ENCODE peak calls at places on chromosomes 7 and 10, in nine cellular contexts. One of them, this sample, is unnamed.
A peak's percentile ranks its signal among the peaks of the same experiment; 100 is the strongest.

GRCh38 chr10:1467450-1467849 is 269.9 kb downstream of the ADARB2 start:
- DNase-seq in fibroblast of lung: no peak
- DNase-seq in kidney: no peak
- DNase-seq in activated effector memory CD4-positive, alpha-beta T cell treated with anti-CD3 and anti-CD28 coated beads, Interleukin-2, amount 50 U/mL, for 16 hours: no peak
- DNase-seq in heart left ventricle: no peak
- DNase-seq in HuH-7.5: no peak
- DNase-seq in AG08396: no peak
- DNase-seq in A172: no peak
- DNase-seq in activated CD4-positive, alpha-beta T cell treated with anti-CD3 and anti-CD28 coated beads, Interleukin-2, amount 10 ng/mL, durations not matched to agents 7 days and 5 days: no peak
- DNase-seq in this sample: no peak

GRCh38 chr10:97427571-97428179 is 1.7 kb downstream of the PGAM1 start:
- DNase-seq in fibroblast of lung: peak; percentile 65
- DNase-seq in kidney: no peak
- DNase-seq in activated effector memory CD4-positive, alpha-beta T cell treated with anti-CD3 and anti-CD28 coated beads, Interleukin-2, amount 50 U/mL, for 16 hours: peak; percentile 74
- DNase-seq in heart left ventricle: no peak
- DNase-seq in HuH-7.5: no peak
- DNase-seq in AG08396: no peak
- DNase-seq in A172: peak; percentile 48
- DNase-seq in activated CD4-positive, alpha-beta T cell treated with anti-CD3 and anti-CD28 coated beads, Interleukin-2, amount 10 ng/mL, durations not matched to agents 7 days and 5 days: peak; percentile 26
- DNase-seq in this sample: no peak

GRCh38 chr10:92897916-92898315 is 49.6 kb downstream of the EXOC6 start:
- DNase-seq in fibroblast of lung: no peak
- DNase-seq in kidney: no peak
- DNase-seq in activated effector memory CD4-positive, alpha-beta T cell treated with anti-CD3 and anti-CD28 coated beads, Interleukin-2, amount 50 U/mL, for 16 hours: no peak
- DNase-seq in heart left ventricle: no peak
- DNase-seq in HuH-7.5: no peak
- DNase-seq in AG08396: no peak
- DNase-seq in A172: no peak
- DNase-seq in activated CD4-positive, alpha-beta T cell treated with anti-CD3 and anti-CD28 coated beads, Interleukin-2, amount 10 ng/mL, durations not matched to agents 7 days and 5 days: no peak
- DNase-seq in this sample: no peak

GRCh38 chr10:91137822-91138221 is 82.6 kb upstream of the PCGF5 start:
- DNase-seq in fibroblast of lung: no peak
- DNase-seq in kidney: no peak
- DNase-seq in activated effector memory CD4-positive, alpha-beta T cell treated with anti-CD3 and anti-CD28 coated beads, Interleukin-2, amount 50 U/mL, for 16 hours: no peak
- DNase-seq in heart left ventricle: no peak
- DNase-seq in HuH-7.5: no peak
- DNase-seq in AG08396: no peak
- DNase-seq in A172: no peak
- DNase-seq in activated CD4-positive, alpha-beta T cell treated with anti-CD3 and anti-CD28 coated beads, Interleukin-2, amount 10 ng/mL, durations not matched to agents 7 days and 5 days: no peak
- DNase-seq in this sample: no peak

GRCh38 chr7:132080967-132081668 is 495.2 kb downstream of the PLXNA4 start:
- DNase-seq in fibroblast of lung: peak; percentile 92
- DNase-seq in kidney: no peak
- DNase-seq in activated effector memory CD4-positive, alpha-beta T cell treated with anti-CD3 and anti-CD28 coated beads, Interleukin-2, amount 50 U/mL, for 16 hours: no peak
- DNase-seq in heart left ventricle: no peak
- DNase-seq in HuH-7.5: no peak
- DNase-seq in AG08396: peak; percentile 49
- DNase-seq in A172: no peak
- DNase-seq in activated CD4-positive, alpha-beta T cell treated with anti-CD3 and anti-CD28 coated beads, Interleukin-2, amount 10 ng/mL, durations not matched to agents 7 days and 5 days: no peak
- DNase-seq in this sample: no peak

GRCh38 chr7:83161186-83161585 is 1.5 kb downstream of the PCLO start:
- DNase-seq in fibroblast of lung: peak; percentile 7
- DNase-seq in kidney: no peak
- DNase-seq in activated effector memory CD4-positive, alpha-beta T cell treated with anti-CD3 and anti-CD28 coated beads, Interleukin-2, amount 50 U/mL, for 16 hours: no peak
- DNase-seq in heart left ventricle: no peak
- DNase-seq in HuH-7.5: no peak
- DNase-seq in AG08396: no peak
- DNase-seq in A172: no peak
- DNase-seq in activated CD4-positive, alpha-beta T cell treated with anti-CD3 and anti-CD28 coated beads, Interleukin-2, amount 10 ng/mL, durations not matched to agents 7 days and 5 days: no peak
- DNase-seq in this sample: no peak

GRCh38 chr7:106659963-106660861 is 746 bp downstream of the CCDC71L start:
- DNase-seq in fibroblast of lung: peak; percentile 72
- DNase-seq in kidney: peak; percentile 92
- DNase-seq in activated effector memory CD4-positive, alpha-beta T cell treated with anti-CD3 and anti-CD28 coated beads, Interleukin-2, amount 50 U/mL, for 16 hours: peak; percentile 92
- DNase-seq in heart left ventricle: peak; percentile 73
- DNase-seq in HuH-7.5: peak; percentile 89
- DNase-seq in AG08396: peak; percentile 86
- DNase-seq in A172: peak; percentile 58
- DNase-seq in activated CD4-positive, alpha-beta T cell treated with anti-CD3 and anti-CD28 coated beads, Interleukin-2, amount 10 ng/mL, durations not matched to agents 7 days and 5 days: peak; percentile 78
- DNase-seq in this sample: peak; percentile 68

GRCh38 chr7:95919574-95919973 is 147.2 kb downstream of the DYNC1I1 start:
- DNase-seq in fibroblast of lung: no peak
- DNase-seq in kidney: no peak
- DNase-seq in activated effector memory CD4-positive, alpha-beta T cell treated with anti-CD3 and anti-CD28 coated beads, Interleukin-2, amount 50 U/mL, for 16 hours: no peak
- DNase-seq in heart left ventricle: no peak
- DNase-seq in HuH-7.5: no peak
- DNase-seq in AG08396: no peak
- DNase-seq in A172: no peak
- DNase-seq in activated CD4-positive, alpha-beta T cell treated with anti-CD3 and anti-CD28 coated beads, Interleukin-2, amount 10 ng/mL, durations not matched to agents 7 days and 5 days: no peak
- DNase-seq in this sample: no peak

GRCh38 chr7:34760271-34760670 is 102.3 kb downstream of the NPSR1 start:
- DNase-seq in fibroblast of lung: no peak
- DNase-seq in kidney: no peak
- DNase-seq in activated effector memory CD4-positive, alpha-beta T cell treated with anti-CD3 and anti-CD28 coated beads, Interleukin-2, amount 50 U/mL, for 16 hours: no peak
- DNase-seq in heart left ventricle: no peak
- DNase-seq in HuH-7.5: no peak
- DNase-seq in AG08396: no peak
- DNase-seq in A172: no peak
- DNase-seq in activated CD4-positive, alpha-beta T cell treated with anti-CD3 and anti-CD28 coated beads, Interleukin-2, amount 10 ng/mL, durations not matched to agents 7 days and 5 days: no peak
- DNase-seq in this sample: no peak

GRCh38 chr10:80144302-80145131 is 12.0 kb downstream of the PLAC9 start:
- DNase-seq in fibroblast of lung: no peak
- DNase-seq in kidney: peak; percentile 86
- DNase-seq in activated effector memory CD4-positive, alpha-beta T cell treated with anti-CD3 and anti-CD28 coated beads, Interleukin-2, amount 50 U/mL, for 16 hours: peak; percentile 69
- DNase-seq in heart left ventricle: peak; percentile 22
- DNase-seq in HuH-7.5: peak; percentile 19
- DNase-seq in AG08396: no peak
- DNase-seq in A172: peak; percentile 11
- DNase-seq in activated CD4-positive, alpha-beta T cell treated with anti-CD3 and anti-CD28 coated beads, Interleukin-2, amount 10 ng/mL, durations not matched to agents 7 days and 5 days: peak; percentile 42
- DNase-seq in this sample: no peak

GRCh38 chr7:66321283-66321682 is 116.1 kb downstream of the TPST1 start:
- DNase-seq in fibroblast of lung: no peak
- DNase-seq in kidney: no peak
- DNase-seq in activated effector memory CD4-positive, alpha-beta T cell treated with anti-CD3 and anti-CD28 coated beads, Interleukin-2, amount 50 U/mL, for 16 hours: no peak
- DNase-seq in heart left ventricle: no peak
- DNase-seq in HuH-7.5: no peak
- DNase-seq in AG08396: no peak
- DNase-seq in A172: no peak
- DNase-seq in activated CD4-positive, alpha-beta T cell treated with anti-CD3 and anti-CD28 coated beads, Interleukin-2, amount 10 ng/mL, durations not matched to agents 7 days and 5 days: no peak
- DNase-seq in this sample: no peak

GRCh38 chr10:67943917-67944316 is 59.5 kb downstream of the SIRT1 start:
- DNase-seq in fibroblast of lung: no peak
- DNase-seq in kidney: no peak
- DNase-seq in activated effector memory CD4-positive, alpha-beta T cell treated with anti-CD3 and anti-CD28 coated beads, Interleukin-2, amount 50 U/mL, for 16 hours: no peak
- DNase-seq in heart left ventricle: no peak
- DNase-seq in HuH-7.5: no peak
- DNase-seq in AG08396: no peak
- DNase-seq in A172: no peak
- DNase-seq in activated CD4-positive, alpha-beta T cell treated with anti-CD3 and anti-CD28 coated beads, Interleukin-2, amount 10 ng/mL, durations not matched to agents 7 days and 5 days: no peak
- DNase-seq in this sample: no peak

GRCh38 chr7:154735766-154736165 is 267.2 kb downstream of the PAXIP1 start:
- DNase-seq in fibroblast of lung: no peak
- DNase-seq in kidney: no peak
- DNase-seq in activated effector memory CD4-positive, alpha-beta T cell treated with anti-CD3 and anti-CD28 coated beads, Interleukin-2, amount 50 U/mL, for 16 hours: no peak
- DNase-seq in heart left ventricle: no peak
- DNase-seq in HuH-7.5: no peak
- DNase-seq in AG08396: no peak
- DNase-seq in A172: no peak
- DNase-seq in activated CD4-positive, alpha-beta T cell treated with anti-CD3 and anti-CD28 coated beads, Interleukin-2, amount 10 ng/mL, durations not matched to agents 7 days and 5 days: no peak
- DNase-seq in this sample: no peak

GRCh38 chr7:22668971-22669401 is 58.0 kb upstream of the IL6 start:
- DNase-seq in fibroblast of lung: no peak
- DNase-seq in kidney: no peak
- DNase-seq in activated effector memory CD4-positive, alpha-beta T cell treated with anti-CD3 and anti-CD28 coated beads, Interleukin-2, amount 50 U/mL, for 16 hours: no peak
- DNase-seq in heart left ventricle: no peak
- DNase-seq in HuH-7.5: no peak
- DNase-seq in AG08396: no peak
- DNase-seq in A172: no peak
- DNase-seq in activated CD4-positive, alpha-beta T cell treated with anti-CD3 and anti-CD28 coated beads, Interleukin-2, amount 10 ng/mL, durations not matched to agents 7 days and 5 days: no peak
- DNase-seq in this sample: no peak

GRCh38 chr7:122302826-122303521 is 1.6 kb downstream of the FEZF1 start:
- DNase-seq in fibroblast of lung: no peak
- DNase-seq in kidney: no peak
- DNase-seq in activated effector memory CD4-positive, alpha-beta T cell treated with anti-CD3 and anti-CD28 coated beads, Interleukin-2, amount 50 U/mL, for 16 hours: no peak
- DNase-seq in heart left ventricle: no peak
- DNase-seq in HuH-7.5: no peak
- DNase-seq in AG08396: no peak
- DNase-seq in A172: no peak
- DNase-seq in activated CD4-positive, alpha-beta T cell treated with anti-CD3 and anti-CD28 coated beads, Interleukin-2, amount 10 ng/mL, durations not matched to agents 7 days and 5 days: no peak
- DNase-seq in this sample: no peak

GRCh38 chr7:134571746-134572461 is 23.0 kb downstream of the AKR1B15 start:
- DNase-seq in fibroblast of lung: no peak
- DNase-seq in kidney: no peak
- DNase-seq in activated effector memory CD4-positive, alpha-beta T cell treated with anti-CD3 and anti-CD28 coated beads, Interleukin-2, amount 50 U/mL, for 16 hours: no peak
- DNase-seq in heart left ventricle: no peak
- DNase-seq in HuH-7.5: no peak
- DNase-seq in AG08396: no peak
- DNase-seq in A172: no peak
- DNase-seq in activated CD4-positive, alpha-beta T cell treated with anti-CD3 and anti-CD28 coated beads, Interleukin-2, amount 10 ng/mL, durations not matched to agents 7 days and 5 days: no peak
- DNase-seq in this sample: no peak

GRCh38 chr10:13158401-13158800 is 3.0 kb upstream of the MCM10 start:
- DNase-seq in fibroblast of lung: no peak
- DNase-seq in kidney: peak; percentile 73
- DNase-seq in activated effector memory CD4-positive, alpha-beta T cell treated with anti-CD3 and anti-CD28 coated beads, Interleukin-2, amount 50 U/mL, for 16 hours: peak; percentile 66
- DNase-seq in heart left ventricle: no peak
- DNase-seq in HuH-7.5: peak; percentile 22
- DNase-seq in AG08396: no peak
- DNase-seq in A172: no peak
- DNase-seq in activated CD4-positive, alpha-beta T cell treated with anti-CD3 and anti-CD28 coated beads, Interleukin-2, amount 10 ng/mL, durations not matched to agents 7 days and 5 days: peak; percentile 30
- DNase-seq in this sample: no peak

GRCh38 chr7:19508124-19508523 is 200.7 kb downstream of the POLR1F start:
- DNase-seq in fibroblast of lung: peak; percentile 26
- DNase-seq in kidney: no peak
- DNase-seq in activated effector memory CD4-positive, alpha-beta T cell treated with anti-CD3 and anti-CD28 coated beads, Interleukin-2, amount 50 U/mL, for 16 hours: no peak
- DNase-seq in heart left ventricle: no peak
- DNase-seq in HuH-7.5: no peak
- DNase-seq in AG08396: no peak
- DNase-seq in A172: no peak
- DNase-seq in activated CD4-positive, alpha-beta T cell treated with anti-CD3 and anti-CD28 coated beads, Interleukin-2, amount 10 ng/mL, durations not matched to agents 7 days and 5 days: no peak
- DNase-seq in this sample: no peak

GRCh38 chr7:117372073-117372472 is 49.2 kb upstream of the WNT2 start:
- DNase-seq in fibroblast of lung: no peak
- DNase-seq in kidney: no peak
- DNase-seq in activated effector memory CD4-positive, alpha-beta T cell treated with anti-CD3 and anti-CD28 coated beads, Interleukin-2, amount 50 U/mL, for 16 hours: no peak
- DNase-seq in heart left ventricle: no peak
- DNase-seq in HuH-7.5: no peak
- DNase-seq in AG08396: no peak
- DNase-seq in A172: no peak
- DNase-seq in activated CD4-positive, alpha-beta T cell treated with anti-CD3 and anti-CD28 coated beads, Interleukin-2, amount 10 ng/mL, durations not matched to agents 7 days and 5 days: no peak
- DNase-seq in this sample: no peak

GRCh38 chr10:29411666-29412335 is 122.9 kb downstream of the LYZL1 start:
- DNase-seq in fibroblast of lung: no peak
- DNase-seq in kidney: no peak
- DNase-seq in activated effector memory CD4-positive, alpha-beta T cell treated with anti-CD3 and anti-CD28 coated beads, Interleukin-2, amount 50 U/mL, for 16 hours: no peak
- DNase-seq in heart left ventricle: no peak
- DNase-seq in HuH-7.5: no peak
- DNase-seq in AG08396: no peak
- DNase-seq in A172: no peak
- DNase-seq in activated CD4-positive, alpha-beta T cell treated with anti-CD3 and anti-CD28 coated beads, Interleukin-2, amount 10 ng/mL, durations not matched to agents 7 days and 5 days: no peak
- DNase-seq in this sample: no peak

GRCh38 chr7:74032191-74032490 is 4.2 kb downstream of the ELN start:
- DNase-seq in fibroblast of lung: peak; percentile 90
- DNase-seq in kidney: peak; percentile 74
- DNase-seq in activated effector memory CD4-positive, alpha-beta T cell treated with anti-CD3 and anti-CD28 coated beads, Interleukin-2, amount 50 U/mL, for 16 hours: no peak
- DNase-seq in heart left ventricle: peak; percentile 46
- DNase-seq in HuH-7.5: no peak
- DNase-seq in AG08396: peak; percentile 85
- DNase-seq in A172: peak; percentile 67
- DNase-seq in activated CD4-positive, alpha-beta T cell treated with anti-CD3 and anti-CD28 coated beads, Interleukin-2, amount 10 ng/mL, durations not matched to agents 7 days and 5 days: no peak
- DNase-seq in this sample: no peak

GRCh38 chr10:71998840-71999194 is 34.6 kb downstream of the CHST3 start:
- DNase-seq in fibroblast of lung: peak; percentile 82
- DNase-seq in kidney: peak; percentile 86
- DNase-seq in activated effector memory CD4-positive, alpha-beta T cell treated with anti-CD3 and anti-CD28 coated beads, Interleukin-2, amount 50 U/mL, for 16 hours: no peak
- DNase-seq in heart left ventricle: peak; percentile 46
- DNase-seq in HuH-7.5: no peak
- DNase-seq in AG08396: peak; percentile 85
- DNase-seq in A172: peak; percentile 88
- DNase-seq in activated CD4-positive, alpha-beta T cell treated with anti-CD3 and anti-CD28 coated beads, Interleukin-2, amount 10 ng/mL, durations not matched to agents 7 days and 5 days: no peak
- DNase-seq in this sample: peak; percentile 53

GRCh38 chr7:150994141-150994837 is 3.5 kb downstream of the NOS3 start:
- DNase-seq in fibroblast of lung: no peak
- DNase-seq in kidney: peak; percentile 83
- DNase-seq in activated effector memory CD4-positive, alpha-beta T cell treated with anti-CD3 and anti-CD28 coated beads, Interleukin-2, amount 50 U/mL, for 16 hours: no peak
- DNase-seq in heart left ventricle: peak; percentile 80
- DNase-seq in HuH-7.5: no peak
- DNase-seq in AG08396: no peak
- DNase-seq in A172: no peak
- DNase-seq in activated CD4-positive, alpha-beta T cell treated with anti-CD3 and anti-CD28 coated beads, Interleukin-2, amount 10 ng/mL, durations not matched to agents 7 days and 5 days: peak; percentile 51
- DNase-seq in this sample: no peak

GRCh38 chr10:68597407-68597806 is 37.3 kb downstream of the TET1 start:
- DNase-seq in fibroblast of lung: no peak
- DNase-seq in kidney: no peak
- DNase-seq in activated effector memory CD4-positive, alpha-beta T cell treated with anti-CD3 and anti-CD28 coated beads, Interleukin-2, amount 50 U/mL, for 16 hours: no peak
- DNase-seq in heart left ventricle: no peak
- DNase-seq in HuH-7.5: no peak
- DNase-seq in AG08396: no peak
- DNase-seq in A172: no peak
- DNase-seq in activated CD4-positive, alpha-beta T cell treated with anti-CD3 and anti-CD28 coated beads, Interleukin-2, amount 10 ng/mL, durations not matched to agents 7 days and 5 days: no peak
- DNase-seq in this sample: no peak

GRCh38 chr10:56547163-56547562 is 186.1 kb upstream of the ZWINT start:
- DNase-seq in fibroblast of lung: no peak
- DNase-seq in kidney: no peak
- DNase-seq in activated effector memory CD4-positive, alpha-beta T cell treated with anti-CD3 and anti-CD28 coated beads, Interleukin-2, amount 50 U/mL, for 16 hours: no peak
- DNase-seq in heart left ventricle: no peak
- DNase-seq in HuH-7.5: no peak
- DNase-seq in AG08396: no peak
- DNase-seq in A172: no peak
- DNase-seq in activated CD4-positive, alpha-beta T cell treated with anti-CD3 and anti-CD28 coated beads, Interleukin-2, amount 10 ng/mL, durations not matched to agents 7 days and 5 days: no peak
- DNase-seq in this sample: no peak

GRCh38 chr7:124765401-124766352 is at the start of gene GPR37:
- DNase-seq in fibroblast of lung: peak; percentile 58
- DNase-seq in kidney: peak; percentile 87
- DNase-seq in activated effector memory CD4-positive, alpha-beta T cell treated with anti-CD3 and anti-CD28 coated beads, Interleukin-2, amount 50 U/mL, for 16 hours: peak; percentile 66
- DNase-seq in heart left ventricle: peak; percentile 25
- DNase-seq in HuH-7.5: peak; percentile 84
- DNase-seq in AG08396: peak; percentile 89
- DNase-seq in A172: peak; percentile 51
- DNase-seq in activated CD4-positive, alpha-beta T cell treated with anti-CD3 and anti-CD28 coated beads, Interleukin-2, amount 10 ng/mL, durations not matched to agents 7 days and 5 days: peak; percentile 27
- DNase-seq in this sample: peak; percentile 51

GRCh38 chr7:157122800-157123495 is 15.8 kb upstream of the UBE3C start:
- DNase-seq in fibroblast of lung: no peak
- DNase-seq in kidney: no peak
- DNase-seq in activated effector memory CD4-positive, alpha-beta T cell treated with anti-CD3 and anti-CD28 coated beads, Interleukin-2, amount 50 U/mL, for 16 hours: peak; percentile 21
- DNase-seq in heart left ventricle: no peak
- DNase-seq in HuH-7.5: no peak
- DNase-seq in AG08396: no peak
- DNase-seq in A172: no peak
- DNase-seq in activated CD4-positive, alpha-beta T cell treated with anti-CD3 and anti-CD28 coated beads, Interleukin-2, amount 10 ng/mL, durations not matched to agents 7 days and 5 days: no peak
- DNase-seq in this sample: no peak

GRCh38 chr7:157844141-157844540 is 507.3 kb downstream of the DNAJB6 start:
- DNase-seq in fibroblast of lung: no peak
- DNase-seq in kidney: no peak
- DNase-seq in activated effector memory CD4-positive, alpha-beta T cell treated with anti-CD3 and anti-CD28 coated beads, Interleukin-2, amount 50 U/mL, for 16 hours: no peak
- DNase-seq in heart left ventricle: no peak
- DNase-seq in HuH-7.5: no peak
- DNase-seq in AG08396: no peak
- DNase-seq in A172: no peak
- DNase-seq in activated CD4-positive, alpha-beta T cell treated with anti-CD3 and anti-CD28 coated beads, Interleukin-2, amount 10 ng/mL, durations not matched to agents 7 days and 5 days: no peak
- DNase-seq in this sample: no peak

GRCh38 chr7:152537639-152538038 is 101.8 kb upstream of the KMT2C start:
- DNase-seq in fibroblast of lung: no peak
- DNase-seq in kidney: no peak
- DNase-seq in activated effector memory CD4-positive, alpha-beta T cell treated with anti-CD3 and anti-CD28 coated beads, Interleukin-2, amount 50 U/mL, for 16 hours: no peak
- DNase-seq in heart left ventricle: no peak
- DNase-seq in HuH-7.5: no peak
- DNase-seq in AG08396: no peak
- DNase-seq in A172: no peak
- DNase-seq in activated CD4-positive, alpha-beta T cell treated with anti-CD3 and anti-CD28 coated beads, Interleukin-2, amount 10 ng/mL, durations not matched to agents 7 days and 5 days: no peak
- DNase-seq in this sample: no peak

GRCh38 chr10:118439824-118440223 is 97.7 kb upstream of the FAM204A start:
- DNase-seq in fibroblast of lung: no peak
- DNase-seq in kidney: no peak
- DNase-seq in activated effector memory CD4-positive, alpha-beta T cell treated with anti-CD3 and anti-CD28 coated beads, Interleukin-2, amount 50 U/mL, for 16 hours: no peak
- DNase-seq in heart left ventricle: no peak
- DNase-seq in HuH-7.5: no peak
- DNase-seq in AG08396: no peak
- DNase-seq in A172: no peak
- DNase-seq in activated CD4-positive, alpha-beta T cell treated with anti-CD3 and anti-CD28 coated beads, Interleukin-2, amount 10 ng/mL, durations not matched to agents 7 days and 5 days: no peak
- DNase-seq in this sample: no peak

GRCh38 chr7:100211342-100211780 is 8.4 kb upstream of the PVRIG start:
- DNase-seq in fibroblast of lung: no peak
- DNase-seq in kidney: no peak
- DNase-seq in activated effector memory CD4-positive, alpha-beta T cell treated with anti-CD3 and anti-CD28 coated beads, Interleukin-2, amount 50 U/mL, for 16 hours: no peak
- DNase-seq in heart left ventricle: no peak
- DNase-seq in HuH-7.5: no peak
- DNase-seq in AG08396: no peak
- DNase-seq in A172: no peak
- DNase-seq in activated CD4-positive, alpha-beta T cell treated with anti-CD3 and anti-CD28 coated beads, Interleukin-2, amount 10 ng/mL, durations not matched to agents 7 days and 5 days: peak; percentile 56
- DNase-seq in this sample: no peak

This sample was measured in mesothelial cell of epicardium.